ENCODE peak calls at places on chromosome 2, in ten cellular contexts. L, E, H, U, C, A, I, F, M and Y are unnamed samples.
A peak's percentile ranks its signal among the peaks of the same experiment; 100 is the strongest.

GRCh38 chr2:199463000-199463692 is 5.4 kb upstream of the SATB2 start:
- DNase-seq in C (no peak), U (peak; percentile 60), H (peak; percentile 75), A (peak; percentile 60), L (peak; percentile 41), F (peak; percentile 48), M (no peak), I (peak; percentile 60), E (peak; percentile 65), Y (peak; percentile 92)

GRCh38 chr2:222698276-222698675 is 26.8 kb downstream of the MOGAT1 start:
- DNase-seq in F (no peak), U (no peak), E (no peak), H (no peak), I (no peak), A (no peak), M (no peak), C (no peak), L (no peak), Y (no peak)

GRCh38 chr2:224882291-224883171 is 159.7 kb downstream of the DOCK10 start:
- DNase-seq in U (no peak), M (no peak), I (no peak), H (peak; percentile 70), A (no peak), E (no peak), F (peak; percentile 72), L (no peak), C (no peak), Y (no peak)

GRCh38 chr2:121860033-121860810 is 104.8 kb downstream of the TSN start:
- DNase-seq in A (no peak), C (no peak), M (no peak), I (peak; percentile 19), U (no peak), F (no peak), H (peak; percentile 31), E (no peak), L (no peak), Y (no peak)

GRCh38 chr2:120589782-120590608 is 145.7 kb upstream of the GLI2 start:
- DNase-seq in U (no peak), A (no peak), H (peak; percentile 50), I (no peak), C (peak; percentile 79), M (no peak), E (peak; percentile 60), L (no peak), F (peak; percentile 99), Y (no peak)

GRCh38 chr2:145593991-145594702 is 1074.2 kb upstream of the ZEB2 start:
- DNase-seq in F (peak; percentile 84), A (no peak), I (no peak), C (peak; percentile 83), U (no peak), M (no peak), E (no peak), H (peak; percentile 73), L (no peak), Y (peak; percentile 29)

GRCh38 chr2:109209412-109209811 is 80.4 kb downstream of the SH3RF3 start:
- DNase-seq in M (peak; percentile 45), L (no peak), F (peak; percentile 78), E (no peak), U (peak; percentile 45), C (peak; percentile 81), I (no peak), A (no peak), H (peak; percentile 13), Y (no peak)

GRCh38 chr2:101706819-101707177 is 9.3 kb downstream of the MAP4K4 start:
- DNase-seq in A (no peak), F (no peak), M (no peak), U (no peak), E (no peak), C (no peak), L (peak; percentile 65), I (no peak), H (no peak), Y (no peak)

GRCh38 chr2:74499269-74499939 is at the start of gene LBX2:
- DNase-seq in H (no peak), E (no peak), L (no peak), F (peak; percentile 32), A (no peak), U (no peak), C (no peak), I (no peak), M (no peak), Y (peak; percentile 60)

GRCh38 chr2:74502147-74502719 is 2.8 kb upstream of the LBX2 start:
- DNase-seq in U (no peak), M (no peak), H (no peak), E (no peak), A (no peak), C (no peak), L (no peak), I (no peak), F (no peak), Y (peak; percentile 42)

GRCh38 chr2:74499940-74500577 is 656 bp upstream of the LBX2 start:
- DNase-seq in L (no peak), A (no peak), U (no peak), F (no peak), M (no peak), I (no peak), E (no peak), H (no peak), C (no peak), Y (no peak)

GRCh38 chr2:74501335-74502071 is 2.1 kb upstream of the LBX2 start:
- DNase-seq in M (no peak), U (no peak), A (no peak), C (no peak), E (no peak), F (no peak), H (no peak), I (no peak), L (no peak), Y (peak; percentile 41)

GRCh38 chr2:74500578-74500946 is 1.2 kb upstream of the LBX2 start:
- DNase-seq in I (no peak), M (no peak), U (no peak), A (no peak), E (no peak), C (no peak), L (no peak), H (no peak), F (no peak), Y (no peak)
- H3K4me1 ChIP-seq in I (peaks cover 29% of the 10 kb centered on the region), M (peaks cover 15% of the 10 kb centered on the region), U (peaks cover 31% of the 10 kb centered on the region), A (peaks cover 20% of the 10 kb centered on the region), E (no peaks in the 10 kb centered on the region), C (peaks cover 22% of the 10 kb centered on the region), L (peaks cover 35% of the 10 kb centered on the region), H (peaks cover 18% of the 10 kb centered on the region), F (peaks cover 17% of the 10 kb centered on the region), Y (peaks cover 35% of the 10 kb centered on the region)

DNA sequence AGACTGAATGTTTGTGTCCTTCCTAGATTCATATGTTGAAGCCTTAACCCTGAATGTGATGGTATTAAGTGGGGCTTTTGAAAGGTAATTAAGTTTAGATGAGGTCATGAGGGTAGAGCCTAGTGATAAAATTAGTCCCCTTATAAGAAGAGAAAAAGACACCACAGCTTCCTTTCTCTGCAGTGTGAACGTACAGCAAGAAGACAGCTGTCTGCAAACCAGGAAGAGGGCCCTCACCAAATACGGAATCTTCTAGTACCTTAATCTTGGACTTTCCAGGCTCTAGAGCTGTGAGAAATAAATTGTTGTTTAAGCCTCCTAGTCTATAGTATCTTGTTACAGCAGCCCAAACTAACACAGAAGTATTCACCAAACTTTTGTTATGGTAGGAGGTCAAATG is 57.1 kb upstream of the CYTIP start:
- DNase-seq in I (no peak), H (no peak), C (no peak), E (no peak), L (no peak), U (no peak), M (no peak), A (no peak), F (no peak), Y (no peak)
- H3K27ac ChIP-seq in I (no peak overlapping the region), H (no peak overlapping the region), C (no peak overlapping the region), E (no peak overlapping the region), L (no peak overlapping the region), U (no peak overlapping the region), M (no peak overlapping the region), A (no peak overlapping the region), F (no peak overlapping the region), Y (no peak overlapping the region)

GRCh38 chr2:118097657-118098056 is 9.4 kb downstream of the INSIG2 start:
- DNase-seq in H (no peak), E (no peak), C (peak; percentile 47), M (no peak), I (no peak), L (no peak), F (peak; percentile 38), U (no peak), A (no peak), Y (no peak)

GRCh38 chr2:118091140-118091478 is 2.8 kb downstream of the INSIG2 start:
- DNase-seq in I (no peak), E (no peak), H (no peak), U (no peak), F (no peak), L (no peak), C (no peak), M (no peak), A (no peak), Y (no peak)

GRCh38 chr2:118098307-118098706 is 10.0 kb downstream of the INSIG2 start:
- DNase-seq in U (no peak), A (no peak), L (no peak), H (no peak), M (no peak), F (no peak), C (peak; percentile 32), I (no peak), E (no peak), Y (no peak)

GRCh38 chr2:118095610-118096009 is 7.3 kb downstream of the INSIG2 start:
- DNase-seq in H (no peak), M (no peak), I (no peak), C (peak; percentile 25), U (no peak), L (no peak), F (peak; percentile 24), E (no peak), A (no peak), Y (no peak)

DNA sequence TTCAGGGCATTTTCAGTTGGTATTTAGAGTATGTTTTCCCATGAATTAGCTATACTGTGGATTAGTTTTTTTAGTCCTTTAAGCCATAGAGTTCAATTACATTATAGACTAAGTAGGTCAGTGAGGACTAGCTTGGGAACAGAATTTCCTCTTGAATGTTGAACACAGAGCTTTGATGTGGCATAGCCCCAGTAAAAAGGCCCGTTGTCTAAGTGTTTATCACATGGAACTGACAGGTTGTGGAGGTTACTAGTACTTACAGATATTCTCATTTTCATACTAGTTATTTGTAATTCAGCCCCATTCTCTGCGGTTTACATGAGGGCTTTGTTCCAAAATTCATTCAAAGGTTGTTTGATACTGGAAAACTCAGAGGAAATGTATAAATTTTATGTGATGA is 6.2 kb downstream of the INSIG2 start:
- DNase-seq in L (no peak), H (no peak), U (no peak), E (no peak), M (no peak), F (no peak), C (no peak), A (no peak), I (no peak), Y (no peak)
- H3K4me1 ChIP-seq in L (peaks cover 21% of the 10 kb centered on the region), H (peaks cover 19% of the 10 kb centered on the region), U (peaks cover 2% of the 10 kb centered on the region), E (peaks cover 3% of the 10 kb centered on the region), M (no peaks in the 10 kb centered on the region), F (peaks cover 24% of the 10 kb centered on the region), C (peaks cover 36% of the 10 kb centered on the region), A (no peaks in the 10 kb centered on the region), I (no peaks in the 10 kb centered on the region), Y (peaks cover 35% of the 10 kb centered on the region)

GRCh38 chr2:8121826-8122505 is 559.9 kb upstream of the ID2 start:
- DNase-seq in A (no peak), C (no peak), F (peak; percentile 30), U (peak; percentile 89), M (no peak), I (no peak), L (no peak), H (no peak), E (no peak), Y (no peak)

GRCh38 chr2:8120979-8121825 is 560.7 kb upstream of the ID2 start:
- DNase-seq in M (no peak), U (no peak), E (no peak), A (no peak), L (no peak), I (peak; percentile 50), C (no peak), H (no peak), F (peak; percentile 69), Y (no peak)

GRCh38 chr2:8119782-8120551 is 561.9 kb upstream of the ID2 start:
- DNase-seq in M (no peak), U (no peak), F (peak; percentile 74), I (peak; percentile 55), C (peak; percentile 41), E (no peak), L (no peak), A (no peak), H (no peak), Y (peak; percentile 41)

GRCh38 chr2:8116661-8117060 is 565.2 kb upstream of the ID2 start:
- DNase-seq in U (no peak), I (no peak), A (no peak), H (no peak), M (no peak), F (no peak), E (no peak), L (no peak), C (no peak), Y (no peak)

GRCh38 chr2:8118940-8119781 is 562.7 kb upstream of the ID2 start:
- DNase-seq in A (no peak), F (no peak), M (no peak), L (no peak), C (no peak), U (no peak), H (no peak), I (no peak), E (no peak), Y (no peak)
- H3K27ac ChIP-seq in A (peak overlapping the region; percentile 41), F (no peak overlapping the region), M (peak overlapping the region; percentile 53), L (no peak overlapping the region), C (no peak overlapping the region), U (peak overlapping the region; percentile 58), H (no peak overlapping the region), I (no peak overlapping the region), E (no peak overlapping the region), Y (no peak overlapping the region)